ENCODE peak calls at places on chromosome 2, in eight cellular contexts. D is endothelial cell of umbilical vein, Q is spleen, N is suprapubic skin, E is sigmoid colon, M is GM12878, J is Panc1, L is SK-N-SH. H is an unnamed sample.

GRCh38 chr2:36380624-36381481 is 25.3 kb downstream of the CRIM1 start:
- DNase-seq in D (peak), Q (peak), J (no peak), M (no peak), N (no peak), E (no peak), L (peak), H (no peak)

GRCh38 chr2:172080641-172081230 is 4.6 kb upstream of the DLX1 start:
- DNase-seq in Q (no peak), E (no peak), D (no peak), J (no peak), L (peak), N (no peak), M (no peak), H (no peak)

GRCh38 chr2:240586919-240587800 is 626 bp downstream of the CAPN10 start:
- DNase-seq in E (peak), M (no peak), L (peak), N (no peak), J (no peak), Q (peak), D (peak), H (no peak)

GRCh38 chr2:224143521-224143920 is 104.4 kb upstream of the SERPINE2 start:
- DNase-seq in N (no peak), D (no peak), L (no peak), J (no peak), M (no peak), Q (no peak), E (no peak), H (no peak)

GRCh38 chr2:84301717-84302116 is 157.4 kb downstream of the SUCLG1 start:
- DNase-seq in J (no peak), E (no peak), L (no peak), Q (no peak), M (no peak), D (no peak), N (no peak), H (no peak)

GRCh38 chr2:238269741-238270140 is 18.7 kb downstream of the PER2 start:
- DNase-seq in L (no peak), N (no peak), M (no peak), D (no peak), J (no peak), Q (no peak), E (no peak), H (no peak)

GRCh38 chr2:127165539-127165935 is 54.6 kb downstream of the CYP27C1 start:
- DNase-seq in L (no peak), Q (peak), N (no peak), M (no peak), D (no peak), E (peak), J (no peak), H (peak)

GRCh38 chr2:100388703-100389102 is 28.8 kb downstream of the CHST10 start:
- DNase-seq in E (no peak), M (no peak), J (no peak), N (no peak), Q (no peak), D (no peak), L (no peak), H (peak)

GRCh38 chr2:24721470-24721869 is 71.7 kb downstream of the PTRHD1 start:
- DNase-seq in L (peak), Q (no peak), N (peak), E (peak), D (peak), M (peak), J (no peak), H (no peak)

GRCh38 chr2:174704061-174704460 is 60.2 kb downstream of the CHRNA1 start:
- DNase-seq in E (no peak), Q (no peak), D (no peak), J (no peak), M (no peak), L (no peak), N (no peak), H (no peak)

GRCh38 chr2:65032016-65032975 is 23.9 kb upstream of the CEP68 start:
- DNase-seq in L (no peak), N (no peak), J (no peak), M (no peak), E (no peak), D (no peak), Q (no peak), H (no peak)

GRCh38 chr2:220845766-220846273 is 726.3 kb downstream of the EPHA4 start:
- DNase-seq in M (no peak), Q (no peak), D (no peak), J (no peak), L (no peak), N (no peak), E (no peak), H (no peak)

GRCh38 chr2:160390544-160391258 is 102.9 kb downstream of the RBMS1 start:
- DNase-seq in M (no peak), D (no peak), E (no peak), N (no peak), L (no peak), J (no peak), Q (no peak), H (no peak)

GRCh38 chr2:147792966-147793617 is 51.7 kb upstream of the ACVR2A start:
- DNase-seq in L (no peak), M (no peak), Q (no peak), D (no peak), N (no peak), J (no peak), E (no peak), H (no peak)

GRCh38 chr2:16813593-16813992 is 148.0 kb upstream of the CYRIA start:
- DNase-seq in N (no peak), D (no peak), J (no peak), L (no peak), M (no peak), E (no peak), Q (no peak), H (no peak)

GRCh38 chr2:29223851-29224692 is 108.9 kb downstream of the CLIP4 start:
- DNase-seq in N (peak), Q (peak), M (no peak), J (no peak), E (peak), L (peak), D (peak), H (no peak)

GRCh38 chr2:241851325-241852115 is 7.2 kb downstream of the PDCD1 start:
- DNase-seq in D (no peak), M (no peak), J (no peak), E (peak), L (peak), Q (peak), N (no peak), H (no peak)

GRCh38 chr2:145411493-145411892 is 891.6 kb upstream of the ZEB2 start:
- DNase-seq in M (peak), J (no peak), E (no peak), Q (no peak), L (no peak), D (no peak), N (no peak), H (no peak)

GRCh38 chr2:151097118-151097517 is 164.5 kb downstream of the RBM43 start:
- DNase-seq in Q (no peak), M (no peak), D (no peak), E (no peak), L (no peak), J (no peak), N (no peak), H (no peak)
- TF ChIP-seq POLR2AphosphoS5 in Q (no peak), M (no peak), D (no peak), E (no peak), L (no peak), J (no peak), N (no peak), H (no peak)

DNA sequence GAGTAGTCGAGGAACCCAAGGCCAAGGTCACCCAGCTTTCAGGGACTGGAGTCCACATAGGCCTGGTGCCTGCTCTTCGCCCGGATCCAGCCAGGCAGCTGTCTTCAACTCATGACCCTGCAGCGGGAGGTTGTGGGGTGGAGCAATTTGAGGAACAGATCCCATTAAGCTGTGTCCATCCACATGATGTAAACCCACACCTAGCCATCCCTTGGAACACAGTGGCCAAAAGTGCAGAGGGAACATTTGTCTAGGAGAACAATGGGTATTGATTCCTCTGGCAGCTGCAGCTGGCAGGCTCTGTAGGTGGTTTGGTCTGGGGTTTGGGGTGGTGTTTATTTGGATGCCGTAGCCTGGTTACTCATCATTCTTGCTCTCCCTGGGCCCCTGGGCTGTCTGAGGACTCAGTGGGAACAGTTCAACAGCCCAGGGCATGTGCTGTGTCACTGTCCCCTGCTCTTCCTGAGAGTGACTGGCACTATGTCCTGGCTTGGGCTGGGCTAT is 99.4 kb downstream of the TFCP2L1 start:
- DNase-seq in E (no peak), D (no peak), J (no peak), L (no peak), Q (no peak), N (no peak), M (no peak), H (no peak)
- TF ChIP-seq POLR2AphosphoS5 in E (no peak), D (no peak), J (no peak), L (no peak), Q (no peak), N (peak), M (no peak), H (no peak)

GRCh38 chr2:17879137-17879912 is 858 bp downstream of the KCNS3 start:
- DNase-seq in J (no peak), Q (no peak), N (peak), L (peak), M (no peak), D (peak), E (peak), H (no peak)

GRCh38 chr2:17876590-17876989 is 1.9 kb upstream of the KCNS3 start:
- DNase-seq in J (no peak), Q (no peak), D (no peak), N (no peak), E (no peak), L (no peak), M (no peak), H (no peak)

GRCh38 chr2:17879913-17880274 is 1.4 kb downstream of the KCNS3 start:
- DNase-seq in M (no peak), J (no peak), D (no peak), L (no peak), N (no peak), E (no peak), Q (no peak), H (no peak)

GRCh38 chr2:17877811-17878221 is 651 bp upstream of the KCNS3 start:
- DNase-seq in M (no peak), D (peak), Q (no peak), L (peak), N (no peak), E (no peak), J (no peak), H (no peak)

GRCh38 chr2:17878222-17879136 is at the start of gene KCNS3:
- DNase-seq in L (peak), J (no peak), N (no peak), M (no peak), E (peak), D (peak), Q (no peak), H (no peak)
- TF ChIP-seq POLR2AphosphoS5 in L (no peak), J (no peak), N (no peak), M (no peak), E (no peak), D (no peak), Q (no peak), H (no peak)

GRCh38 chr2:10981461-10981860 is 69.7 kb downstream of the KCNF1 start:
- DNase-seq in E (no peak), Q (no peak), D (no peak), J (no peak), M (no peak), L (no peak), N (no peak), H (no peak)

GRCh38 chr2:10983711-10984110 is 72.0 kb downstream of the KCNF1 start:
- DNase-seq in N (peak), L (no peak), J (no peak), E (no peak), D (no peak), M (no peak), Q (peak), H (no peak)

GRCh38 chr2:10981941-10982381 is 70.2 kb downstream of the KCNF1 start:
- DNase-seq in N (no peak), Q (peak), M (no peak), J (no peak), D (no peak), E (no peak), L (no peak), H (no peak)

GRCh38 chr2:10984418-10985130 is 72.8 kb downstream of the KCNF1 start:
- DNase-seq in E (no peak), Q (no peak), M (no peak), J (no peak), D (no peak), L (no peak), N (no peak), H (no peak)

DNA sequence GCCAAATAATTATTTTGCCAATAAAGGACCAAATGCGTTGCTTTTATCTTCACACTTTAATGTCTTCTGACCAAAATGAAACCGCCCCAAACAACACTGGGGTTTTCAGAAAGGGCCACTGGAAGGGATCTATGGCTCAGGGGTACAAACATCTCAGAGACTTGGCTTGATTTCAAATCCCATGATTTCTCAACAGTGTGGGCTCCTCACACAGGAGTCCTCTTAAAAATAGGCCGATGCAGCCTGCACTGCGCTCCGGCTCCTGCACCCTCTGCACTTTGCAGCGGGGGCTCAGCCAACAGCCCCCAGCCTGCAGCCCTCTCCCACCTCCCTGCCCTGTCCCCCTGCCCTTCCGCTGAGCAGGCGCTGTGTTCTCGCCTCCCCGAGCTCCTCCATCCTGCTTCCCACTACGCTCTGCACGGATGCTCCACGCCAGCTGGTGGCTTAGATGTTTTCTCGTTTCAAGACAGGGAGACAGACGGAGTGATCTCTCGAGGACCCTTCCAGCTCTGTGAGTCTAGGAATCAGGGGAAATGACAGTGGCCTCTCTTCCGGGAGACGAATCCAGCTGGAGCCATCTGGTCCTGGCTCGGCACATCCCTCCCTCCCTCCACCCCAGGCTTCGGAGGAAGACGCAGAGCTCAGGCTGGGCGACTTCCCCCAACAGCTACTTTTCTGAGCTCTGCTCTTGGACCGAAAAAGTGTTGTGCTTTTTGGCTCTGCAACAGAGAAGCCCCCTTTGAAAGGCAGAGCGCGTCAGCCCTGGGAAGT is 71.4 kb downstream of the KCNF1 start:
- DNase-seq in J (no peak), Q (peak), L (no peak), N (peak), D (no peak), M (no peak), E (peak), H (no peak)
- TF ChIP-seq POLR2AphosphoS5 in J (no peak), Q (peak), L (no peak), N (no peak), D (no peak), M (no peak), E (no peak), H (no peak)

DNA sequence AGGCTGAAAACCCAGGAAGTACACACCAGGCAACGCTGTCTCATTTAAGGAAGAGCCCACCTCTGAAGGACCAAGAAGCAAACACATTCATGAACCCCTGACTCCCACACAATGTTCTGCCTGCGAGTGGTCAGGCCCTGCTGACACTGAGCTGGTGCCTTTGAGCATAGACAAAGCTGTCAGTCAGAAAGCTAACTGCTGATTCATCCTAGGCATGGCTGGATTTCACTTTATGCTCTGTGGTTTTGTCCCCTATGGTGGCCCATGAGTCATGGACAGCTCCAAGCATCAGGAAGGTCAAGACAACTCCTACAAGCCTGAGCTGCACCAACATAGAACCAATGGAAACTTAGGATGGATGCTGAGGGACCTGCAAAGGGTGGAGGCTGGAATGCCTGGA is 78.9 kb downstream of the UXS1 start:
- DNase-seq in N (no peak), E (no peak), L (no peak), D (no peak), M (no peak), J (peak), Q (no peak), H (no peak)
- TF ChIP-seq POLR2AphosphoS5 in N (no peak), E (no peak), L (no peak), D (no peak), M (no peak), J (no peak), Q (no peak), H (no peak)

GRCh38 chr2:181750305-181750704 is 70.0 kb upstream of the NEUROD1 start:
- DNase-seq in E (no peak), L (no peak), J (no peak), D (no peak), Q (no peak), N (no peak), M (no peak), H (no peak)

GRCh38 chr2:181754136-181754535 is 73.8 kb upstream of the NEUROD1 start:
- DNase-seq in L (no peak), E (no peak), M (no peak), J (no peak), D (no peak), Q (no peak), N (no peak), H (no peak)

GRCh38 chr2:181751266-181752030 is 71.1 kb upstream of the NEUROD1 start:
- DNase-seq in Q (no peak), L (no peak), N (no peak), M (no peak), J (no peak), D (no peak), E (no peak), H (no peak)

GRCh38 chr2:181753686-181754085 is 73.4 kb upstream of the NEUROD1 start:
- DNase-seq in M (no peak), N (no peak), Q (no peak), E (no peak), L (no peak), J (no peak), D (no peak), H (no peak)

DNA sequence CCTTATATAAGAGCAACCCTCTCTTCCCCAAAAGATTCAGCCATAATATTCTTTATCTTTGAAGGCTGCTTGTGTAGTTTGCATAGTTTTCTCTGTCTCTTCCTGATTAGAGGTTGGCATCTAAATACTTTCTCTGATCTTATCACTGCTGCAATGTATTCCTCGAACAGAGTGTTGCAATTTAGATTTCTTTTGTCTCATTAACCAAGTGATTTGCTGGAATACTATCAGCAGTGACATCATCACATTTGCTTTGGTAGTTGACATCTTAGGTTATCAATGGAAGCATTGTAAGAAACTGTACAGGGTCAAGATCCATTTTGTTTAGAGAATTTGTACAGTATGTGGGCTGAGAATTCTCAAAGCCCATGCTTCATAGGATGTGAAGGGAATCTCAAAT is 72.0 kb upstream of the NEUROD1 start:
- DNase-seq in E (no peak), N (no peak), Q (no peak), D (peak), M (no peak), L (no peak), J (no peak), H (no peak)
- TF ChIP-seq POLR2AphosphoS5 in E (no peak), N (no peak), Q (no peak), D (no peak), M (no peak), L (no peak), J (no peak), H (no peak)

GRCh38 chr2:1793868-1794445 is 49.6 kb upstream of the PXDN start:
- DNase-seq in D (no peak), L (no peak), E (peak), J (no peak), M (no peak), Q (peak), N (no peak), H (no peak)
- TF ChIP-seq POLR2AphosphoS5 in D (no peak), L (no peak), E (no peak), J (no peak), M (no peak), Q (no peak), N (no peak), H (no peak)

H was measured in esophagus muscularis mucosa.